ENCODE peak calls at places on chromosome 17, in six cellular contexts. M, D, Y, W, O and I are unnamed samples.

GRCh38 chr17:81684442-81684911 is 666 bp downstream of the HGS start:
- DNase-seq in M (no peak), D (no peak), Y (no peak), W (no peak), O (peak; percentile 25), I (no peak)

GRCh38 chr17:47789611-47790520 is 31.7 kb downstream of the OSBPL7 start:
- DNase-seq in M (peak; percentile 62), D (peak; percentile 79), Y (no peak), W (peak; percentile 66), O (peak; percentile 49), I (peak; percentile 78)

GRCh38 chr17:75152971-75153853 is 1.1 kb downstream of the JPT1 start:
- DNase-seq in M (no peak), D (peak; percentile 71), Y (no peak), W (no peak), O (peak; percentile 76), I (peak; percentile 60)

GRCh38 chr17:44222112-44222869 is 2.8 kb upstream of the UBTF start:
- DNase-seq in M (peak; percentile 76), D (peak; percentile 86), Y (peak; percentile 67), W (peak; percentile 82), O (peak; percentile 83), I (peak; percentile 83)

GRCh38 chr17:46820592-46821450 is 2.3 kb upstream of the WNT3 start:
- DNase-seq in M (no peak), D (no peak), Y (no peak), W (no peak), O (no peak), I (no peak)

GRCh38 chr17:18184143-18185007 is 747 bp downstream of the ALKBH5 start:
- DNase-seq in M (peak; percentile 56), D (peak; percentile 56), Y (peak; percentile 19), W (peak; percentile 72), O (peak; percentile 57), I (peak; percentile 80)

GRCh38 chr17:72699566-72699965 is 392.9 kb downstream of the SLC39A11 start:
- DNase-seq in M (no peak), D (no peak), Y (no peak), W (no peak), O (no peak), I (no peak)

GRCh38 chr17:3528604-3529511 is 28.8 kb downstream of the TRPV3 start:
- DNase-seq in M (no peak), D (no peak), Y (no peak), W (peak; percentile 48), O (no peak), I (no peak)

GRCh38 chr17:48601528-48602430 is 3.0 kb downstream of the HOXB6 start:
- DNase-seq in M (no peak), D (peak; percentile 58), Y (no peak), W (no peak), O (peak; percentile 77), I (no peak)

GRCh38 chr17:80254396-80255241 is 6.0 kb upstream of the RNF213 start:
- DNase-seq in M (peak; percentile 58), D (peak; percentile 99), Y (no peak), W (no peak), O (peak; percentile 70), I (no peak)

GRCh38 chr17:82128287-82128686 is 30.3 kb upstream of the FASN start:
- DNase-seq in M (no peak), D (no peak), Y (no peak), W (no peak), O (no peak), I (no peak)

GRCh38 chr17:17661834-17662233 is 19.4 kb upstream of the RAI1 start:
- DNase-seq in M (no peak), D (no peak), Y (no peak), W (no peak), O (no peak), I (no peak)

GRCh38 chr17:47203984-47204721 is 5.0 kb upstream of the MYL4 start:
- DNase-seq in M (no peak), D (no peak), Y (no peak), W (no peak), O (no peak), I (no peak)

GRCh38 chr17:38401459-38401858 is 26.8 kb upstream of the ARHGAP23 start:
- DNase-seq in M (no peak), D (no peak), Y (no peak), W (no peak), O (no peak), I (peak; percentile 2)

GRCh38 chr17:628507-628941 is 86.1 kb downstream of the VPS53 start:
- DNase-seq in M (no peak), D (no peak), Y (no peak), W (no peak), O (no peak), I (no peak)

GRCh38 chr17:37147301-37147812 is 198.6 kb downstream of the AATF start:
- DNase-seq in M (no peak), D (peak; percentile 67), Y (no peak), W (no peak), O (no peak), I (no peak)

GRCh38 chr17:37138726-37139125 is 190.0 kb downstream of the AATF start:
- DNase-seq in M (no peak), D (no peak), Y (no peak), W (no peak), O (no peak), I (no peak)

GRCh38 chr17:37146578-37147119 is 197.9 kb downstream of the AATF start:
- DNase-seq in M (no peak), D (no peak), Y (no peak), W (no peak), O (no peak), I (no peak)

GRCh38 chr17:37137906-37138413 is 189.2 kb downstream of the AATF start:
- DNase-seq in M (no peak), D (no peak), Y (no peak), W (no peak), O (no peak), I (no peak)

DNA sequence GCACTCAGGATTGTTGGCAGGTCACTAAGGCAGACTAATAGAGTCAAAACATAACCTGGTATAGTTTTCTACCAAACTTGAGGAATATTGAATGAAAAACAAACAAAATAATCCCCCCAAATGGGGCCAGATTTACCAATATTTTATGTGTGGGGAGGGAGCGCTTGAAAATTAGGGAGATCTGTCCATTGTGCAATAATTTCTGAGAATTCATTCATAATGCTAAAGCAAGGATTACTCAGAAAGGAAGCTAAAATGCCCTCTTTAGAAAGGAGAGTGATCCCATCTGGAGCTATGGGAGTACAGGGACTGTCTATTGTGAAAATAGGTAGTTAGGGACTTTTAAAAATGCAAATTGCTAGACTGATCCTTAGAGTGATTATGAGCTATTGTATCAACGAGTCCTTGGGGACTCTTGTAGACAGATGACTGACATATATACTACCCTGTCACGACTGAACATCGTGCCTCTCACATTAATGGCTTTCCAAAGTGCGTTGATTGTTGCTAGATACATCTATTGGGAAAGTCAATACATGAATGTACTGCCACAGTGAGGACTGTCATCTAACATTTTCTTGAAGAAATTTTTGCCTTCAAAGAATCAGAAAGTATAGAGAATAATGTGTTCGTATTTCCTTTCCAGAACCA is 193.7 kb downstream of the AATF start:
- DNase-seq in M (no peak), D (no peak), Y (no peak), W (no peak), O (no peak), I (no peak)
- TF ChIP-seq EP300 in M (no peak), D (no peak), Y (no peak), W (no peak), O (no peak), I (no peak)

GRCh38 chr17:28189667-28190066 is 129.3 kb upstream of the TMEM97 start:
- DNase-seq in M (no peak), D (no peak), Y (no peak), W (no peak), O (no peak), I (no peak)

GRCh38 chr17:28191018-28191417 is 128.0 kb upstream of the TMEM97 start:
- DNase-seq in M (no peak), D (no peak), Y (no peak), W (no peak), O (no peak), I (no peak)

GRCh38 chr17:28188841-28189263 is 130.1 kb upstream of the TMEM97 start:
- DNase-seq in M (no peak), D (no peak), Y (no peak), W (no peak), O (no peak), I (no peak)

GRCh38 chr17:28196637-28197036 is 122.4 kb upstream of the TMEM97 start:
- DNase-seq in M (no peak), D (no peak), Y (no peak), W (no peak), O (no peak), I (no peak)

GRCh38 chr17:28193241-28193640 is 125.8 kb upstream of the TMEM97 start:
- DNase-seq in M (no peak), D (no peak), Y (peak; percentile 18), W (no peak), O (peak; percentile 21), I (no peak)
- H3K27ac ChIP-seq in M (no peak overlapping the region), D (no peak overlapping the region), Y (no peak overlapping the region), W (no peak overlapping the region), O (no peak overlapping the region), I (no peak overlapping the region)

DNA sequence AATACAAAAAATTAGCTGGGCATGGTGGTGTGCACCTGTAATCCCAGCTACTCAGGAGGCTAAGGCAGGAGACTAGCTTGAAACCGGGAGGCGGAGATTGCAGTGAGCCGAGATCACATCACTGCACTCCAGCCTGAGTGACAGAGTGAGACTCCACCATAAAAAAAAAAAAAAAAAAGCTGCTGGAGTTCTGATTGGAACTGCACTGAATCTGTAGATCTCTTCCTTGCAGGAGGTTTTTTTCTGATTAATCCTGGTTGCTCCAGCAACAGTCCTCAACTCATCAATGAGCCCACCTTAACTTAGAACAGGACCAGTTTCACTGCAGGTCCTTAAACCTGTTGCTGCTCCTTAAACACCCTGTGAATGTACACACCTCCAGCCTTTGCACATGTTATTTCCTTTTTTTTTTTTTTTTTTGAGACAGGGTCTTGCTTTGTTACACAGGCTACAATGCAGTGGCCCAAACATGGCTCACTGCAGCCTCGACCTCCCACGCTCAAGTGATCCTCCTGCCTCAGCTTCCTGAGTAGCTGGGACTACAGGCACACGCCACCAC is 1.6 kb upstream of the ODAD4 start:
- DNase-seq in M (no peak), D (no peak), Y (no peak), W (no peak), O (no peak), I (no peak)
- TF ChIP-seq EP300 in M (no peak), D (no peak), Y (no peak), W (no peak), O (no peak), I (no peak)

GRCh38 chr17:45264988-45265387 is 3.1 kb upstream of the SPATA32 start:
- DNase-seq in M (no peak), D (no peak), Y (no peak), W (no peak), O (no peak), I (peak; percentile 44)

GRCh38 chr17:45264430-45264829 is 2.5 kb upstream of the SPATA32 start:
- DNase-seq in M (no peak), D (no peak), Y (no peak), W (no peak), O (no peak), I (peak; percentile 51)

GRCh38 chr17:45267436-45268055 is 5.7 kb upstream of the SPATA32 start:
- DNase-seq in M (no peak), D (no peak), Y (no peak), W (no peak), O (no peak), I (no peak)

GRCh38 chr17:45266372-45266926 is 4.6 kb upstream of the SPATA32 start:
- DNase-seq in M (no peak), D (no peak), Y (no peak), W (no peak), O (no peak), I (peak; percentile 52)

DNA sequence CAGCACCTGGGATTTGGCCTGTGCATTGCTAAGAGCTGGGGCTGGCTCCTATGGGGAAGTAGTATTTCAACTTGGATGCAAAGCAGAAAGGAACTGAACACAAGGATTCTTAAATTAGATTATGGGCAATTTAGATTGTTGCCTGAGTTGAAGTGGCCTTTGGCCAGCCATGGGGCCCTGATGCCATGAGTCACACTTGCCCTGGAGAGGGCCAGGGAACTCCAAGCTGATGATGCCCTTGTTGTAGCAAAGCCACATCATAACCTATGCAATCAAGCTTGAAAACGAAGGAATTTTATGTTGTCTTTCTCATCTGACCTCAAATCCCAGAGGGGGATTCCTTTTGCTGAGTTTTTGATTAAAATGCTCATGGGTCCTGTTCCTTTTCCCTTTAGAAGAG is 3.9 kb upstream of the SPATA32 start:
- DNase-seq in M (no peak), D (peak; percentile 57), Y (no peak), W (no peak), O (peak; percentile 76), I (no peak)
- H3K27ac ChIP-seq in M (no peak overlapping the region), D (peak overlapping the region; percentile 54), Y (peak overlapping the region; percentile 0), W (no peak overlapping the region), O (peak overlapping the region; percentile 67), I (no peak overlapping the region)